ENCODE peak calls at places on chromosomes 6 and 20, in six cellular contexts. Z is HCT116; F is RWPE2; U is CD4-positive, CD25-positive, alpha-beta regulatory T cell; R is left lung; X is psoas muscle. C is an unnamed sample.
A peak's percentile ranks its signal among the peaks of the same experiment; 100 is the strongest.

GRCh38 chr6:44400572-44400971 is 13.1 kb downstream of the CDC5L start:
- ATAC-seq in Z (no peak), F (no peak), U (no peak), R (no peak), X (peak; percentile 57), C (no peak)

GRCh38 chr6:33671381-33672072 is 40.0 kb downstream of the UQCC2 start:
- ATAC-seq in Z (no peak), F (no peak), U (no peak), R (no peak), X (no peak), C (no peak)

GRCh38 chr20:19918965-19919329 is 98.2 kb upstream of the NAA20 start:
- ATAC-seq in Z (no peak), F (no peak), U (no peak), R (no peak), X (no peak), C (no peak)

GRCh38 chr6:42405025-42405424 is 46.7 kb downstream of the TRERF1 start:
- ATAC-seq in Z (peak; percentile 25), F (no peak), U (no peak), R (no peak), X (peak; percentile 32), C (peak; percentile 57)

GRCh38 chr20:36796117-36796516 is 22.6 kb upstream of the DSN1 start:
- ATAC-seq in Z (no peak), F (no peak), U (no peak), R (no peak), X (no peak), C (no peak)

GRCh38 chr6:78598966-78599365 is 268.4 kb upstream of the IRAK1BP1 start:
- ATAC-seq in Z (peak; percentile 92), F (peak; percentile 98), U (no peak), R (peak; percentile 47), X (peak; percentile 24), C (peak; percentile 67)

GRCh38 chr6:83824831-83825230 is 28.3 kb upstream of the RIPPLY2 start:
- ATAC-seq in Z (no peak), F (no peak), U (no peak), R (no peak), X (no peak), C (no peak)

GRCh38 chr20:347317-347639 is 367 bp downstream of the NRSN2 start:
- ATAC-seq in Z (no peak), F (no peak), U (no peak), R (no peak), X (no peak), C (peak; percentile 5)

GRCh38 chr6:32973934-32974333 is 5.5 kb downstream of the BRD2 start:
- ATAC-seq in Z (no peak), F (no peak), U (no peak), R (no peak), X (no peak), C (no peak)

GRCh38 chr20:19301142-19301541 is 88.7 kb downstream of the SLC24A3 start:
- ATAC-seq in Z (no peak), F (no peak), U (no peak), R (no peak), X (no peak), C (no peak)

GRCh38 chr20:3900187-3900604 is 11.0 kb downstream of the PANK2 start:
- ATAC-seq in Z (no peak), F (peak; percentile 41), U (peak; percentile 18), R (peak; percentile 71), X (no peak), C (no peak)

GRCh38 chr6:128365520-128366160 is 154.8 kb downstream of the PTPRK start:
- ATAC-seq in Z (no peak), F (no peak), U (no peak), R (no peak), X (no peak), C (no peak)

GRCh38 chr6:16750566-16750965 is 10.7 kb downstream of the ATXN1 start:
- ATAC-seq in Z (no peak), F (no peak), U (no peak), R (no peak), X (no peak), C (no peak)

GRCh38 chr6:16748028-16748319 is 13.3 kb downstream of the ATXN1 start:
- ATAC-seq in Z (no peak), F (no peak), U (no peak), R (no peak), X (no peak), C (no peak)

GRCh38 chr6:16747232-16748027 is 13.8 kb downstream of the ATXN1 start:
- ATAC-seq in Z (no peak), F (peak; percentile 93), U (peak; percentile 64), R (peak; percentile 67), X (peak; percentile 84), C (no peak)

GRCh38 chr6:16751251-16751946 is 9.9 kb downstream of the ATXN1 start:
- ATAC-seq in Z (no peak), F (no peak), U (no peak), R (no peak), X (no peak), C (no peak)

GRCh38 chr6:16749516-16750485 is 11.5 kb downstream of the ATXN1 start:
- ATAC-seq in Z (no peak), F (no peak), U (no peak), R (no peak), X (no peak), C (no peak)
- H3K4me3 ChIP-seq in Z (no peak overlapping the region), F (no peak overlapping the region), U (no peak overlapping the region), R (no peak overlapping the region), X (no peak overlapping the region), C (no peak overlapping the region)

DNA sequence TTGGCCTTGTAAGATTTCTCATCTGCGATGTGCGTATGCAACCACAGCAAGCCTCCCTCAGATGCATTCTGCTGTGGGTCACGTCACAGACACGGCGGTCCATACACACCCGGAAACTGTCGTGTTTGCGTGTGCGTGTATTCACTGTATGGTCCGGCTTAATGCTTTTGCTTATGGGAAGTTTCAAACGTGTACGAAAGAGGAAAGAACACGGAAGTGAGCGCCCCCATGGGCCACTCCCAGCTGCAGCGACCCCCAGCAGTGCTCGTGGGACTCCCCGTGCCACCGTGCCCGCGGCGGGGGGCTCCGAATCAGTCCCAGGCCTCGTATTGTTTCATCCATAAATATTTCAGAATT is 10.2 kb downstream of the DLL1 start:
- ATAC-seq in Z (no peak), F (no peak), U (peak; percentile 47), R (peak; percentile 19), X (no peak), C (no peak)
- H3K4me3 ChIP-seq in Z (no peak overlapping the region), F (no peak overlapping the region), U (peak overlapping the region; percentile 44), R (peak overlapping the region; percentile 7), X (peak overlapping the region; percentile 61), C (no peak overlapping the region)

GRCh38 chr6:26295691-26296555 is 69.1 kb upstream of the BTN3A2 start:
- ATAC-seq in Z (peak; percentile 63), F (peak; percentile 88), U (no peak), R (peak; percentile 34), X (peak; percentile 84), C (no peak)
- H3K4me3 ChIP-seq in Z (no peak overlapping the region), F (no peak overlapping the region), U (no peak overlapping the region), R (no peak overlapping the region), X (peak overlapping the region; percentile 33), C (no peak overlapping the region)

DNA sequence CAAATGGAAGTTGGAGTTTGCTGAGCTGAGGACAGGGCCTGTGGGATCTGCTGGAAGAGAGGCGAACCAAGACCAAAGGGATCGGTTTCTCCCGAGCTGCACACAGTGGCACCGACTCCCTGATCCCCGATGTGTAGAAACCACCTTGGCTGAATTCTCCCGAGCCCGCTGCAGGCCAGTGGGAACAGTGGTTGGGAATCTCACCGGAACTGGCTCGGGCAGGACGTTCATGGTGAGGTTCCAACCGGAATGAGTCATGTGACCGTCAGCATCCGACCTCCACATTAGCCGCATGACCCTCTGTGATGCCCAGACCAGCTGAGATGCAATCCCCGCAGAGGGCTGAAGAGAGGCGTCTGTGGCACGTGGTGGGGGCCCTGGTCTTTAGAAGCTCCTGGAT is 359.1 kb downstream of the TAF4 start:
- ATAC-seq in Z (no peak), F (no peak), U (no peak), R (no peak), X (no peak), C (no peak)
- H3K4me3 ChIP-seq in Z (no peak overlapping the region), F (no peak overlapping the region), U (no peak overlapping the region), R (no peak overlapping the region), X (no peak overlapping the region), C (no peak overlapping the region)

DNA sequence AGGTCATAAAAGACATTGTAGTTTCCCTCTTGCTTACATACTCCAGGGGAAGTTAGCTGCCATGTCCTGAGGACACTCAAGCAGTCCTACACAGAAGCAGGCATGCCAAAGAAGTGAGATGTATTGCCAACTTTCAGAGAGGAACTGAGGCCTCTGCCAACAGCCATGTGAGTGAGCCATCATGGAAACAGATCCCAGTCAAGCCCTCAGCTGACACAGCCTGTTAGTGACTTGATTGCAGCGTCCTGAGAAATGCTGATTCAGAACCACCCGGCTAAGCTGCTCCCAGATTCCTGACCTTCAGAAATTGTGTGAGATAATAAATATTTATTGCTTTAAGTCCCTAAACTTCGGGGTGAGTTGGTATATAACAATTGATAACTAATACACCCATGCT is 38.1 kb downstream of the GSTA2 start:
- ATAC-seq in Z (no peak), F (no peak), U (no peak), R (peak; percentile 43), X (peak; percentile 38), C (no peak)
- H3K4me3 ChIP-seq in Z (no peak overlapping the region), F (no peak overlapping the region), U (no peak overlapping the region), R (no peak overlapping the region), X (no peak overlapping the region), C (no peak overlapping the region)

DNA sequence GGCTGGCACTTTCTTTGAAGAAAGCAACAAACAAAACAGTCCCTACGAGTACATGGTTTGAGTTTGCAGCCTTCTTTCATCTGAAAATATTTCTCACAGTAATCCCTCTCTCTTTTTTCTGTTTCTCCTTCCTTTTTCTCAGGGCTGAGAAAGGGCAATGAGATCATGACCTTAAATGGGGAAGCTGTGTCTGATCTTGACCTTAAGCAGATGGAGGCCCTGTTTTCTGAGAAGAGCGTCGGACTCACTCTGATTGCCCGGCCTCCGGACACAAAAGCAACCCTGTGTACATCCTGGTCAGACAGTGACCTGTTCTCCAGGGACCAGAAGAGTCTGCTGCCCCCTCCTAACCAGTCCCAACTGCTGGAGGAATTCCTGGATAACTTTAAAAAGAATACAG is 80.7 kb upstream of the CLDN20 start:
- ATAC-seq in Z (no peak), F (no peak), U (no peak), R (no peak), X (no peak), C (no peak)
- H3K4me3 ChIP-seq in Z (no peak overlapping the region), F (no peak overlapping the region), U (peak overlapping the region; percentile 31), R (no peak overlapping the region), X (no peak overlapping the region), C (no peak overlapping the region)

GRCh38 chr6:135517527-135517926 is 20.0 kb upstream of the AHI1 start:
- ATAC-seq in Z (no peak), F (no peak), U (no peak), R (no peak), X (no peak), C (no peak)

GRCh38 chr6:135519343-135519742 is 21.8 kb upstream of the AHI1 start:
- ATAC-seq in Z (no peak), F (no peak), U (no peak), R (no peak), X (no peak), C (no peak)

GRCh38 chr6:135514706-135515105 is 17.2 kb upstream of the AHI1 start:
- ATAC-seq in Z (no peak), F (no peak), U (no peak), R (no peak), X (no peak), C (no peak)
- H3K4me3 ChIP-seq in Z (no peak overlapping the region), F (no peak overlapping the region), U (no peak overlapping the region), R (no peak overlapping the region), X (no peak overlapping the region), C (no peak overlapping the region)

GRCh38 chr6:155880905-155881304 is 425.3 kb upstream of the NOX3 start:
- ATAC-seq in Z (no peak), F (no peak), U (no peak), R (peak; percentile 46), X (no peak), C (peak; percentile 53)
- H3K4me3 ChIP-seq in Z (no peak overlapping the region), F (no peak overlapping the region), U (no peak overlapping the region), R (no peak overlapping the region), X (no peak overlapping the region), C (no peak overlapping the region)

C was measured in gastroesophageal sphincter.